ENCODE peak calls at places on chromosomes 16 and 17, in eight cellular contexts. I is HCT116; O is CD8-positive, alpha-beta T cell; K is cardiac muscle cell; B is right lobe of liver; W is right cardiac atrium; C is WERI-Rb-1; D is mesendoderm. G is an unnamed sample.

GRCh38 chr17:8846768-8847211 is 20.7 kb downstream of the PIK3R6 start:
- DNase-seq in K (peak), I (peak), B (no peak), O (no peak), D (peak), W (no peak), C (peak), G (no peak)

GRCh38 chr17:4142107-4142900 is 526 bp downstream of the ZZEF1 start:
- DNase-seq in C (peak), I (no peak), K (peak), B (peak), W (peak), O (no peak), D (peak), G (no peak)

GRCh38 chr16:72124761-72125634 is 31.4 kb downstream of the DHX38 start:
- DNase-seq in B (peak), C (peak), K (peak), I (peak), D (peak), O (peak), W (peak), G (no peak)

GRCh38 chr17:17873450-17873991 is 36.7 kb upstream of the SREBF1 start:
- DNase-seq in I (no peak), W (peak), D (no peak), K (no peak), B (no peak), C (no peak), O (no peak), G (no peak)

GRCh38 chr16:69820926-69821541 is 58.9 kb downstream of the WWP2 start:
- DNase-seq in B (no peak), W (no peak), I (no peak), C (no peak), D (no peak), O (no peak), K (no peak), G (no peak)

GRCh38 chr17:81553616-81554181 is 1.5 kb upstream of the FAAP100 start:
- DNase-seq in W (peak), O (no peak), D (no peak), C (no peak), K (no peak), I (peak), B (no peak), G (no peak)

GRCh38 chr17:46818319-46818928 is at the start of gene WNT3:
- DNase-seq in K (peak), W (peak), B (no peak), I (no peak), D (peak), C (no peak), O (peak), G (no peak)

GRCh38 chr17:82041139-82041814 is 3.8 kb upstream of the DCXR start:
- DNase-seq in W (no peak), O (no peak), B (no peak), D (no peak), K (no peak), I (no peak), C (no peak), G (no peak)

GRCh38 chr17:30720013-30720471 is 104.5 kb downstream of the CRLF3 start:
- DNase-seq in O (no peak), C (peak), I (no peak), B (peak), K (no peak), D (no peak), W (no peak), G (no peak)

GRCh38 chr17:34408439-34408838 is 45.4 kb upstream of the CCL1 start:
- DNase-seq in O (no peak), B (no peak), I (no peak), C (no peak), K (no peak), W (no peak), D (no peak), G (no peak)

GRCh38 chr17:39949028-39949427 is 13.8 kb upstream of the GSDMA start:
- DNase-seq in K (no peak), I (no peak), W (no peak), C (no peak), D (no peak), B (no peak), O (no peak), G (no peak)

GRCh38 chr17:34858941-34859562 is 102.2 kb downstream of the CCT6B start:
- DNase-seq in C (peak), I (no peak), W (no peak), B (no peak), O (no peak), K (no peak), D (no peak), G (no peak)

GRCh38 chr17:6639651-6640535 is 618 bp downstream of the KIAA0753 start:
- DNase-seq in C (peak), W (peak), O (no peak), D (peak), K (peak), I (no peak), B (peak), G (no peak)

GRCh38 chr17:38877130-38877851 is 7.4 kb downstream of the LASP1 start:
- DNase-seq in O (no peak), D (peak), C (no peak), K (no peak), B (no peak), I (no peak), W (peak), G (no peak)

GRCh38 chr16:47983999-47984580 is 171.7 kb downstream of the ABCC12 start:
- DNase-seq in K (no peak), I (no peak), W (no peak), O (no peak), B (no peak), D (no peak), C (no peak), G (peak)

GRCh38 chr16:62692685-62693084 is 656.4 kb upstream of the CDH8 start:
- DNase-seq in O (no peak), I (no peak), K (no peak), W (no peak), C (no peak), D (no peak), B (no peak), G (no peak)

GRCh38 chr17:48500435-48501426 is 30.1 kb downstream of the HOXB1 start:
- DNase-seq in K (peak), D (peak), B (peak), W (peak), O (no peak), I (no peak), C (peak), G (no peak)

GRCh38 chr16:88566158-88566557 is 4.0 kb upstream of the ZC3H18 start:
- DNase-seq in C (no peak), O (no peak), B (no peak), D (peak), I (peak), K (no peak), W (no peak), G (no peak)

GRCh38 chr17:64240741-64241347 is 22.2 kb downstream of the TEX2 start:
- DNase-seq in C (no peak), O (no peak), I (no peak), B (no peak), D (peak), W (peak), K (no peak), G (no peak)

GRCh38 chr17:74012465-74012864 is 191.0 kb upstream of the RPL38 start:
- DNase-seq in W (no peak), I (no peak), K (no peak), B (no peak), D (no peak), C (peak), O (peak), G (no peak)

GRCh38 chr16:371729-372521 is 1.6 kb upstream of the MRPL28 start:
- DNase-seq in O (no peak), C (no peak), K (no peak), D (no peak), I (no peak), B (no peak), W (peak), G (no peak)

GRCh38 chr16:27273670-27274522 is 5.3 kb upstream of the NSMCE1 start:
- DNase-seq in C (no peak), D (no peak), B (peak), K (no peak), O (no peak), W (no peak), I (peak), G (peak)

GRCh38 chr16:85778873-85779272 is 20.5 kb downstream of the EMC8 start:
- DNase-seq in B (no peak), C (no peak), I (no peak), D (no peak), K (no peak), W (no peak), O (no peak), G (no peak)

GRCh38 chr17:13001991-13002615 is 15.7 kb downstream of the ELAC2 start:
- DNase-seq in B (no peak), I (no peak), C (no peak), K (no peak), W (no peak), D (no peak), O (no peak), G (no peak)

GRCh38 chr17:71111945-71112344 is 942.6 kb downstream of the KCNJ2 start:
- DNase-seq in O (no peak), C (no peak), K (no peak), I (no peak), B (no peak), W (no peak), D (no peak), G (no peak)

GRCh38 chr17:64741924-64742670 is 80.0 kb upstream of the SMURF2 start:
- DNase-seq in I (no peak), C (no peak), D (peak), O (no peak), K (no peak), B (no peak), W (peak), G (peak)

GRCh38 chr17:1029196-1029911 is 32.4 kb downstream of the TIMM22 start:
- DNase-seq in D (no peak), B (no peak), K (no peak), C (peak), W (no peak), I (no peak), O (no peak), G (no peak)

GRCh38 chr16:51524555-51525373 is 373.7 kb upstream of the SALL1 start:
- DNase-seq in C (no peak), I (no peak), K (no peak), D (peak), W (no peak), O (no peak), B (peak), G (no peak)

GRCh38 chr17:45782889-45783592 is 1.1 kb upstream of the CRHR1 start:
- DNase-seq in I (no peak), W (peak), O (no peak), C (peak), D (peak), K (peak), B (no peak), G (no peak)

GRCh38 chr17:17235212-17236174 is 1.5 kb downstream of the FLCN start:
- DNase-seq in O (no peak), B (no peak), I (no peak), D (no peak), W (peak), K (peak), C (no peak), G (no peak)

GRCh38 chr16:67667434-67667816 is 811 bp downstream of the C16orf86 start:
- DNase-seq in K (no peak), W (no peak), B (no peak), C (no peak), D (no peak), I (no peak), O (no peak), G (no peak)
- H3K27ac ChIP-seq in K (no peak), W (peak), B (peak), C (peak), D (no peak), I (peak), O (peak), G (peak)

GRCh38 chr17:72602517-72603345 is 481.9 kb downstream of the SOX9 start:
- DNase-seq in K (no peak), D (peak), B (no peak), C (no peak), W (no peak), O (no peak), I (peak), G (no peak)
- H3K4me3 ChIP-seq in K (no peak), D (no peak), B (no peak), C (no peak), W (no peak), O (no peak), I (peak), G (no peak)

DNA sequence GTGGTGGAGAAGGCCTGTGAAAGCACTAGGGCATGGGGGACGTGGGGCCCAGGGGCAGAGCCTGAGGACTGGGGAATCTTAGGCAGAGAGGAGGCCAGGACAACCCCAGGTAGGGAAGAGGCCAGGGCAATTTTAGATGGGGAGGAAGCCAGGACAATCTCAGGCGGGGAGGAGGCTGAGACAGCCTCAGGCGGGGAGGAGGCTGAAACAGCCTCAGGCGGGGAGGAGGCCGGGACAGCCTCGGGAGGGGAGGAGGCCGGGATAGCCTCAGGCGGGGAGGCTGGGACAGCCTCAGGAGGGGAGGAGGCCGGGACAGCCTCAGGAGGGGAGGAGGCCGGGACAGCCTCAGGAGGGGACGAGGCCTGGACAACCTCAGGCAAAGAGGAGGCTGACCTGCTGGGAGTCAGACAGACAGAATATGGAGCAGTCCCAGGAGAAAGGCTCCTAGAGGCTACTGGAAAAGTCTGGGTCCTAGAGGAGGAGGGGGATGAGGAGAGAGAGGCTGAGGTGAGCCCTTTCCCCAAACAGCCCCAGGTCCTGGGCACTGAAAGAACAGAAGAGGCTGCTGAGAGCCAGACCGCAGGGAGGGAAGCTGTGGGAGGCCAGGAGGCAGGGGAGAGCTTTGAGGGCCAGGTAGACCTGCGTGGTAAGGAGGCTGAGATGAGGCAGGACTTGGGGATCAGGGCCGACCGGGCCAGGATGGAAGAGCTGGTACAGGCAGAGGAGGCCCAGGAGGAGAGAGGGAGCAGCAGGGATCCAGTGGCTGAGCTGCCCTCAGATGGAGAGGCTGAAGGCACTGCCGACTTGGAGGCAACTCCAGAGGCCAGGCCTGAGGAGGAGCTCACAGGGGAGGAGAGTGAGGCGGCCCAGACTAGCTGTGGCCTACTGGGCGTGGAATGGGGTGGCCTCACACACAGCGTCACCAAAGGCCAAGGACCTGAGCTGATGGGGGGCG is 1.6 kb downstream of the APOBR start:
- DNase-seq in W (no peak), D (no peak), C (no peak), B (no peak), I (no peak), K (no peak), O (no peak), G (no peak)
- H3K27ac ChIP-seq in W (no peak), D (no peak), C (no peak), B (no peak), I (no peak), K (no peak), O (no peak), G (no peak)

DNA sequence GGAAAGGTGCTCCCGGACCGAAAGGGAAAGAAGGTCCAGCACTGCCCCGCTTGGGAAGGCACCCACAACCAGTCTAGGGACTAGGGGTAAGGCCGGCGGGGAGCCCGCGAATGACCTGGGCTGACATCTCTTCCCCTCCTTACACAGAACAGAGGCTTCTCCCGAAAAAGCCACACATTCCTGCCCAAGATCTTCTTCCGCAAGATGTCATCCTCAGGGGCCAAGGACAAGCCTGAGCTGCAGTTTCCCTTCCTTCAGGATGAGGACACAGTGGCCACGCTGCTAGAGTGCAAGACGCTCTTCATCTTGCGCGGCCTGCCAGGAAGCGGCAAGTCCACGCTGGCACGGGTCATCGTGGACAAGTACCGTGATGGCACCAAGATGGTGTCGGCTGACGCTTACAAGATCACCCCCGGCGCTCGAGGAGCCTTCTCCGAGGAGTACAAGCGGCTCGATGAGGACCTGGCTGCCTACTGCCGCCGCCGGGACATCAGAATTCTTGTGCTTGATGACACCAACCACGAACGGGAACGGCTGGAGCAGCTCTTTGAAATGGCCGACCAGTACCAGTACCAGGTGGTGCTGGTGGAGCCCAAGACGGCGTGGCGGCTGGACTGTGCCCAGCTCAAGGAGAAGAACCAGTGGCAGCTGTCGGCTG is 1.5 kb downstream of the CNP start:
- DNase-seq in D (no peak), C (no peak), O (no peak), K (no peak), W (peak), B (no peak), I (no peak), G (no peak)
- H3K4me3 ChIP-seq in D (no peak), C (no peak), O (peak), K (no peak), W (no peak), B (no peak), I (peak), G (peak)

GRCh38 chr17:77881545-77881944 is 77.0 kb upstream of the TNRC6C start:
- DNase-seq in D (peak), W (peak), B (peak), K (no peak), I (no peak), O (peak), C (no peak), G (peak)

GRCh38 chr17:77882040-77882439 is 76.5 kb upstream of the TNRC6C start:
- DNase-seq in B (no peak), W (peak), D (no peak), K (no peak), C (no peak), O (no peak), I (no peak), G (no peak)

GRCh38 chr17:77883213-77883650 is 75.3 kb upstream of the TNRC6C start:
- DNase-seq in B (no peak), O (no peak), K (no peak), I (no peak), W (no peak), C (peak), D (no peak), G (no peak)

GRCh38 chr17:77884019-77884418 is 74.5 kb upstream of the TNRC6C start:
- DNase-seq in K (peak), I (no peak), C (peak), B (no peak), W (peak), D (peak), O (peak), G (no peak)

DNA sequence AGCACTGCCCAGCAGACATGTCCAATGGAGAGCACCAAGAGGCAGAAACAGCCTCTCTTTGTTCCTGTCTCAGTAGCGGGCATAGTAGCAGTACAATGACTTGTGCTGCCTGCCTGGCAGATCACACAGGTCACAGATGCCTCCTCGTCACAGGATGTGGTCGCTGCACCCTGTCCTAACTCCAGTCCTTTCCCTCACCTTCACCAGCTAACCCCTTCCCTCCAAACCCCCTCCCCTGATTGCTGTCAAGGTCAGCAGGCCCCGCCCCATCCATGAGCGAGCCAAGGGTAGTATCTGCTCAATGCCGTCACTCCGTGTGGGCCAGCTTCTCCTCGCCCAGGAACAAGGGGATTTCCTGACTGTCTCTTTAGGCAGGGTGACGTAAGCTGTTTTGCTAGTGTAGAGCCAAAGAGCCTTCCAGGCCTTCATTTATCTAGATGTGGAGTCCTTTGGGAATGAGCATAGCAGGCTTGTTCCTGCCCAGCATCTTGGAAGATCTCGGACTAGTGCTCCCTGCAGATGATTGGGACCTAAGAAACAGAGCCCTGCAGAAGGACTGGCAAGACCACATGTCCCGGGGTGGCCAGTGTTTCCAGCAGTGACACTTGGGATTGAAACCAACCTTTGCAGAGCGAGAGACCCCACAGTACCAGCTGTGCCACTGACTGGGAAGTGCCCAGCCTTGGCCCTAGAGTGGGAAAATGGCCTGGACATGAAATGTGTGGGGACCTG is 75.9 kb upstream of the TNRC6C start:
- DNase-seq in B (no peak), C (peak), K (no peak), I (no peak), O (peak), W (peak), D (no peak), G (no peak)
- H3K27ac ChIP-seq in B (no peak), C (no peak), K (no peak), I (no peak), O (peak), W (peak), D (no peak), G (no peak)

GRCh38 chr17:27558842-27559505 is 72.0 kb upstream of the LGALS9 start:
- DNase-seq in K (no peak), I (no peak), W (no peak), B (peak), O (no peak), D (no peak), C (no peak), G (no peak)
- H3K4me3 ChIP-seq in K (no peak), I (no peak), W (no peak), B (no peak), O (no peak), D (no peak), C (no peak), G (no peak)

GRCh38 chr16:19075511-19075910 is 8.1 kb downstream of the COQ7 start:
- DNase-seq in O (no peak), D (no peak), W (no peak), I (no peak), K (no peak), C (no peak), B (no peak), G (no peak)
- H3K27ac ChIP-seq in O (no peak), D (no peak), W (no peak), I (no peak), K (no peak), C (no peak), B (no peak), G (no peak)

GRCh38 chr17:28370035-28370743 is at the start of gene VTN:
- DNase-seq in C (peak), O (no peak), K (peak), B (peak), D (peak), W (peak), I (no peak), G (no peak)
- H3K4me3 ChIP-seq in C (peak), O (peak), K (no peak), B (peak), D (no peak), W (peak), I (peak), G (peak)

GRCh38 chr16:87531418-87531817 is 38.6 kb upstream of the ZCCHC14 start:
- DNase-seq in K (no peak), B (no peak), I (no peak), W (no peak), D (no peak), C (no peak), O (no peak), G (no peak)
- H3K27ac ChIP-seq in K (no peak), B (no peak), I (no peak), W (no peak), D (no peak), C (no peak), O (no peak), G (no peak)

G was measured in esophagus muscularis mucosa.